ENCODE peak calls at places on chromosomes 5 and 9, in four cellular contexts. O is GM13977, E is HS-5, C is keratinocyte. L is an unnamed sample.

GRCh38 chr9:120873512-120873911 is 3.5 kb downstream of the PHF19 start:
- DNase-seq in O (no peak), E (peak), C (peak), L (no peak)

GRCh38 chr9:92963831-92964606 is 16.7 kb downstream of the FGD3 start:
- DNase-seq in O (peak), E (no peak), C (no peak), L (no peak)

GRCh38 chr9:82036101-82036500 is 47.5 kb downstream of the SPATA31D1 start:
- DNase-seq in O (no peak), E (no peak), C (no peak), L (no peak)

GRCh38 chr5:172834570-172835245 is 657 bp downstream of the ERGIC1 start:
- DNase-seq in O (peak), E (no peak), C (no peak), L (peak)

GRCh38 chr9:108543251-108543768 is 312.5 kb downstream of the ACTL7B start:
- DNase-seq in O (no peak), E (peak), C (peak), L (peak)

GRCh38 chr5:174273325-174273724 is 227.8 kb downstream of the NSG2 start:
- DNase-seq in O (peak), E (no peak), C (no peak), L (no peak)

GRCh38 chr5:143550985-143551630 is 147.6 kb upstream of the NR3C1 start:
- DNase-seq in O (no peak), E (no peak), C (no peak), L (no peak)

GRCh38 chr9:133658442-133659431 is 22.6 kb downstream of the DBH start:
- DNase-seq in O (no peak), E (no peak), C (no peak), L (peak)

GRCh38 chr9:16828335-16829281 is 41.9 kb downstream of the BNC2 start:
- DNase-seq in O (no peak), E (peak), C (no peak), L (peak)

GRCh38 chr5:169796731-169797130 is 159.7 kb downstream of the DOCK2 start:
- DNase-seq in O (no peak), E (no peak), C (peak), L (no peak)

GRCh38 chr9:36877239-36877638 is 156.8 kb downstream of the PAX5 start:
- DNase-seq in O (peak), E (no peak), C (no peak), L (no peak)

GRCh38 chr9:25702536-25702935 is 24.3 kb upstream of the TUSC1 start:
- DNase-seq in O (no peak), E (no peak), C (no peak), L (no peak)

L was measured in ecto neural progenitor cell.